ENCODE peak calls at places on chromosome 1, in six cellular contexts. M is stimulated activated CD4-positive, alpha-beta T cell treated with anti-CD3 and anti-CD28 coated beads, Interleukin-4, amount 100 ng/mL, for 48 hours; E is fibroblast of pulmonary artery; N is activated gamma-delta T cell treated with Interleukin-2 at 50 U/mL for 16 hours; D is A549; V is amniotic stem cell. K is an unnamed sample.

GRCh38 chr1:26429741-26430140 is 2.4 kb upstream of the DHDDS start:
- DNase-seq in E (no peak), M (no peak), N (no peak), D (no peak), V (no peak), K (no peak)

GRCh38 chr1:47795102-47795501 is 202.1 kb downstream of the TRABD2B start:
- DNase-seq in D (no peak), M (no peak), E (no peak), N (no peak), V (no peak), K (no peak)

GRCh38 chr1:177163844-177164379 is 600 bp downstream of the ASTN1 start:
- DNase-seq in E (no peak), N (no peak), M (no peak), D (no peak), V (no peak), K (no peak)

GRCh38 chr1:173122958-173123852 is 72.5 kb upstream of the TNFSF18 start:
- DNase-seq in N (no peak), V (peak; percentile 74), M (no peak), E (peak; percentile 97), D (peak; percentile 10), K (peak; percentile 98)

GRCh38 chr1:7422081-7422480 is 349.0 kb upstream of the VAMP3 start:
- DNase-seq in M (no peak), E (no peak), V (no peak), N (no peak), D (no peak), K (no peak)

GRCh38 chr1:70764747-70765146 is 282.9 kb downstream of the PTGER3 start:
- DNase-seq in V (no peak), E (no peak), M (no peak), N (no peak), D (no peak), K (peak; percentile 24)

GRCh38 chr1:205939690-205940330 is 3.4 kb downstream of the SLC26A9 start:
- DNase-seq in M (no peak), E (no peak), D (peak; percentile 82), V (no peak), N (no peak), K (no peak)

GRCh38 chr1:181482521-181483083 is 715 bp upstream of the CACNA1E start:
- DNase-seq in M (peak; percentile 35), V (no peak), D (no peak), E (no peak), N (no peak), K (no peak)

GRCh38 chr1:153945131-153945794 is 1.3 kb downstream of the DENND4B start:
- DNase-seq in E (peak; percentile 63), M (peak; percentile 60), V (no peak), D (no peak), N (peak; percentile 81), K (peak; percentile 51)

GRCh38 chr1:182611787-182612186 is 7.6 kb upstream of the RGS16 start:
- DNase-seq in V (no peak), M (no peak), N (no peak), D (no peak), E (no peak), K (no peak)

GRCh38 chr1:193312432-193312831 is 126.0 kb upstream of the B3GALT2 start:
- DNase-seq in E (no peak), D (no peak), N (no peak), M (no peak), V (no peak), K (no peak)

GRCh38 chr1:201783067-201783466 is 45.9 kb upstream of the IPO9 start:
- DNase-seq in V (no peak), N (no peak), E (peak; percentile 47), M (no peak), D (no peak), K (no peak)

GRCh38 chr1:78651247-78651646 is 1.6 kb downstream of the IFI44 start:
- DNase-seq in M (no peak), E (peak; percentile 1), V (no peak), D (no peak), N (no peak), K (peak; percentile 41)

GRCh38 chr1:151314137-151314875 is 12.9 kb downstream of the PI4KB start:
- DNase-seq in E (peak; percentile 92), N (no peak), M (no peak), D (peak; percentile 38), V (peak; percentile 42), K (peak; percentile 92)

GRCh38 chr1:158053276-158053675 is 59.8 kb downstream of the KIRREL1 start:
- DNase-seq in V (no peak), M (no peak), D (no peak), N (no peak), E (no peak), K (no peak)

GRCh38 chr1:229171934-229172333 is 99.0 kb upstream of the RAB4A start:
- DNase-seq in N (no peak), M (no peak), D (no peak), E (no peak), V (no peak), K (no peak)

GRCh38 chr1:231636157-231636556 is 9.6 kb downstream of the DISC1 start:
- DNase-seq in D (no peak), M (no peak), E (peak; percentile 44), N (no peak), V (peak; percentile 13), K (peak; percentile 57)